ENCODE peak calls at places on chromosomes 4 and X, in four cellular contexts. Y is glutamatergic neuron, O is Calu3, C is fibroblast of villous mesenchyme. W is an unnamed sample.

GRCh38 chr4:87067120-87067885 is 132.5 kb downstream of the AFF1 start:
- DNase-seq in Y (no peak), O (no peak), C (no peak), W (no peak)

GRCh38 chr4:181582595-181582994 is 660.6 kb upstream of the TENM3 start:
- DNase-seq in Y (no peak), O (no peak), C (no peak), W (no peak)

GRCh38 chr4:185424905-185425599 is 712 bp downstream of the UFSP2 start:
- DNase-seq in Y (no peak), O (no peak), C (no peak), W (no peak)

GRCh38 chrX:16834811-16835210 is 35.4 kb downstream of the RBBP7 start:
- DNase-seq in Y (no peak), O (no peak), C (no peak), W (no peak)

GRCh38 chrX:43552166-43552565 is 103.9 kb upstream of the MAOA start:
- DNase-seq in Y (no peak), O (peak), C (no peak), W (no peak)

GRCh38 chrX:46840946-46841740 is 4.3 kb downstream of the RP2 start:
- DNase-seq in Y (no peak), O (no peak), C (no peak), W (no peak)

GRCh38 chr4:139658185-139658584 is 7.4 kb upstream of the MGST2 start:
- DNase-seq in Y (no peak), O (no peak), C (no peak), W (no peak)

GRCh38 chr4:184937745-184938144 is 80.5 kb upstream of the HELT start:
- DNase-seq in Y (peak), O (no peak), C (no peak), W (no peak)

GRCh38 chr4:100299019-100299418 is 108.8 kb upstream of the DDIT4L start:
- DNase-seq in Y (no peak), O (no peak), C (peak), W (no peak)

GRCh38 chr4:100299441-100299840 is 109.2 kb upstream of the DDIT4L start:
- DNase-seq in Y (no peak), O (no peak), C (no peak), W (no peak)

GRCh38 chr4:100306018-100306417 is 115.8 kb upstream of the DDIT4L start:
- DNase-seq in Y (no peak), O (no peak), C (peak), W (no peak)

GRCh38 chr4:100302061-100303026 is 112.1 kb upstream of the DDIT4L start:
- DNase-seq in Y (no peak), O (no peak), C (peak), W (no peak)
- TF ChIP-seq CTCF in Y (no peak), O (no peak), C (no peak), W (no peak)

GRCh38 chr4:7275490-7276154 is 83.3 kb downstream of the SORCS2 start:
- DNase-seq in Y (no peak), O (no peak), C (no peak), W (no peak)
- TF ChIP-seq CTCF in Y (peak), O (no peak), C (no peak), W (no peak)

GRCh38 chr4:38968668-38969067 is 63.5 kb downstream of the TMEM156 start:
- DNase-seq in Y (no peak), O (no peak), C (no peak), W (no peak)

GRCh38 chr4:38967260-38968095 is 64.7 kb downstream of the TMEM156 start:
- DNase-seq in Y (no peak), O (no peak), C (peak), W (no peak)

GRCh38 chr4:38965866-38966265 is 66.3 kb downstream of the TMEM156 start:
- DNase-seq in Y (no peak), O (no peak), C (no peak), W (no peak)

DNA sequence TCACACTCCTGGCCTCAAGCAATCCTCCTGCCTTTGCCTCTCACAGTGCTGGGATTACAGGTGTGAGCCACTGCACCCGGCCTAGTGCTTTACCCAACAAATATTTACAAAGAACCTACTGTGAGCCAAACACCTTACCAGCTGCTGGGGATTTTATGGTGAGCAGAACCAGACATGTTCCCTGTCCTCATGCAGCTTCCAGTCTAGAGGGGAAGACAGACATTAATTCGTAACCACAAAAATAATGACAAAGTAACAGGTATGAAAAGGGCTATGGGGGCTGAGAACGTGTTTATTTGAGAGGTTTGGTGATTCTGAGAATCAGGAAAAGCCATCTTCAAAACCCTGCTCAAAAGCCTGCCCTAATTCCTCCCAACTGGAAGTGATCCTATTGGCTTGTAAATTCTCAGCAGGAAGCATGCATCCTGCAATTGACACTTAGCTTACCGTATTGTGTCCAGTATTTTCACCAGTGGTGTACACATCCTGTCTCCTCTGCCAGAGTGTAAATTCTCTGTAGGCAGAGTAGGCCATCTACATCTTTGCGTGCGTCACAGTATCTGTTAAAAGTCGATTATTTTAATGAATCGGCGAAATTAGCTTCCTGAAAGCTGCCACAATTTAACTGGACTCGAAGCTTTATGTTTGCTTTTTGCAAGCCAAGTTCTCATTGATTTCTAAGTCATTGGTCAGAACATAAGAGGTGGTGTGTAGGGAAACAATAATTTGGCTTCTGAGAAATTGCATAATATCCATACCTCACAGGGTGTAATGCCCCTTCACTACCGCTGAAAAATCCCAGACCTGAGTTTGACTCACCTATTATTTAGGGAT is 67.0 kb downstream of the TMEM156 start:
- DNase-seq in Y (no peak), O (no peak), C (no peak), W (no peak)
- TF ChIP-seq CTCF in Y (no peak), O (no peak), C (no peak), W (no peak)

GRCh38 chr4:150960079-150960478 is 55.0 kb downstream of the LRBA start:
- DNase-seq in Y (no peak), O (peak), C (peak), W (no peak)
- TF ChIP-seq CTCF in Y (peak), O (peak), C (peak), W (peak)

GRCh38 chrX:12378706-12379105 is 240.4 kb downstream of the FRMPD4 start:
- DNase-seq in Y (no peak), O (no peak), C (no peak), W (no peak)

GRCh38 chrX:12378263-12378662 is 240.0 kb downstream of the FRMPD4 start:
- DNase-seq in Y (no peak), O (no peak), C (no peak), W (no peak)

GRCh38 chrX:12379666-12380065 is 241.4 kb downstream of the FRMPD4 start:
- DNase-seq in Y (no peak), O (no peak), C (no peak), W (no peak)

GRCh38 chrX:12383196-12383595 is 244.9 kb downstream of the FRMPD4 start:
- DNase-seq in Y (no peak), O (no peak), C (no peak), W (no peak)
- TF ChIP-seq CTCF in Y (no peak), O (no peak), C (peak), W (peak)

GRCh38 chr4:101031971-101032370 is 315.4 kb downstream of the PPP3CA start:
- DNase-seq in Y (no peak), O (no peak), C (no peak), W (no peak)

GRCh38 chr4:101037938-101038413 is 309.4 kb downstream of the PPP3CA start:
- DNase-seq in Y (no peak), O (no peak), C (no peak), W (no peak)

GRCh38 chr4:101037249-101037648 is 310.1 kb downstream of the PPP3CA start:
- DNase-seq in Y (no peak), O (no peak), C (no peak), W (no peak)

GRCh38 chr4:101035522-101035921 is 311.8 kb downstream of the PPP3CA start:
- DNase-seq in Y (no peak), O (no peak), C (no peak), W (no peak)

DNA sequence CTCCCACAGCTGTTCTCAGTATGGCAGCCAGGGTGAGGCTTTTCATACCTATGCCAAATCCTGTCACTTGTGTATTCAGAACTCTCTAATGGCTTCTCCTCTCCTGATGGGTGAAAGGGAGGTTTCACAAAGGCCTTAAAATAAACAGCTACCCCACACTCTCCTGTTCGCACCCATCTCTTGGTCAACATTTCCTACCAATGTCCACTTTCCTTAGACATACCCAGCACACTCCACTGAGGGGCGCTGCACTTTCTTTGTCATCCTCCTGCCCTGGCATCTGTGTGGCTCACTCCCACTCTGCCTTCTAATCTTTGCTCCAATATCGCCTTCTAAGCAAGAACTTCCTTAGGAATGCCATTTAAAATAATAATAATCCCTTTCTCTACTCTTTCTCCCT is 313.3 kb downstream of the PPP3CA start:
- DNase-seq in Y (no peak), O (no peak), C (no peak), W (no peak)
- TF ChIP-seq CTCF in Y (peak), O (no peak), C (peak), W (no peak)

W was measured in neural crest cell.